ENCODE peak calls at places on chromosomes 16 and 17, in ten cellular contexts. N is fibroblast of the aortic adventitia, C is heart right ventricle, V is nephron progenitor cell, M is choroid plexus epithelial cell, W is pancreas, P is DND-41, K is AG10803, L is GM20000, U is omental fat pad. D is an unnamed sample.

GRCh38 chr17:79667746-79668145 is 56.9 kb upstream of the RBFOX3 start:
- DNase-seq in N (no peak), C (no peak), V (no peak), M (no peak), W (no peak), P (no peak), K (no peak), L (no peak), U (no peak), D (no peak)

GRCh38 chr17:7832431-7832830 is 1.6 kb upstream of the KDM6B start:
- DNase-seq in N (no peak), C (no peak), V (no peak), M (no peak), W (no peak), P (no peak), K (no peak), L (no peak), U (no peak), D (no peak)

GRCh38 chr16:74462361-74462760 is 41.1 kb upstream of the CLEC18B start:
- DNase-seq in N (no peak), C (no peak), V (no peak), M (no peak), W (no peak), P (no peak), K (no peak), L (no peak), U (no peak), D (no peak)

GRCh38 chr17:72053069-72053846 is 67.6 kb upstream of the SOX9 start:
- DNase-seq in N (no peak), C (no peak), V (peak), M (no peak), W (no peak), P (no peak), K (no peak), L (no peak), U (no peak), D (no peak)

GRCh38 chr16:75116081-75116910 is at the start of gene LDHD:
- DNase-seq in N (peak), C (peak), V (no peak), M (peak), W (peak), P (no peak), K (peak), L (no peak), U (no peak), D (no peak)

GRCh38 chr17:56593073-56593740 is at the start of gene NOG:
- DNase-seq in N (peak), C (peak), V (peak), M (peak), W (peak), P (peak), K (peak), L (peak), U (no peak), D (peak)

GRCh38 chr16:627458-628239 is 3.1 kb upstream of the WFIKKN1 start:
- DNase-seq in N (peak), C (no peak), V (no peak), M (no peak), W (peak), P (no peak), K (no peak), L (no peak), U (peak), D (no peak)

GRCh38 chr17:16940116-16940881 is 31.6 kb downstream of the TNFRSF13B start:
- DNase-seq in N (no peak), C (no peak), V (no peak), M (no peak), W (no peak), P (no peak), K (no peak), L (no peak), U (peak), D (no peak)

GRCh38 chr17:4679652-4680051 is 24.3 kb downstream of the PELP1 start:
- DNase-seq in N (peak), C (no peak), V (no peak), M (peak), W (no peak), P (no peak), K (peak), L (no peak), U (no peak), D (no peak)

GRCh38 chr17:12911241-12911640 is 106.6 kb downstream of the ELAC2 start:
- DNase-seq in N (no peak), C (no peak), V (no peak), M (peak), W (no peak), P (no peak), K (no peak), L (no peak), U (no peak), D (no peak)

GRCh38 chr17:77594416-77595209 is 363.9 kb upstream of the TNRC6C start:
- DNase-seq in N (no peak), C (no peak), V (no peak), M (no peak), W (no peak), P (peak), K (no peak), L (no peak), U (no peak), D (peak)

GRCh38 chr17:82216301-82217119 is 3.9 kb upstream of the CCDC57 start:
- DNase-seq in N (peak), C (peak), V (no peak), M (peak), W (peak), P (no peak), K (peak), L (peak), U (no peak), D (peak)

GRCh38 chr16:8355714-8356113 is 234.6 kb downstream of the TMEM114 start:
- DNase-seq in N (no peak), C (no peak), V (peak), M (no peak), W (no peak), P (no peak), K (no peak), L (no peak), U (no peak), D (no peak)

GRCh38 chr16:27892879-27893278 is 170.6 kb downstream of the GSG1L start:
- DNase-seq in N (no peak), C (no peak), V (no peak), M (peak), W (no peak), P (no peak), K (no peak), L (no peak), U (no peak), D (no peak)

GRCh38 chr16:31807086-31807485 is 66.5 kb upstream of the ZNF267 start:
- DNase-seq in N (no peak), C (no peak), V (no peak), M (no peak), W (no peak), P (no peak), K (no peak), L (no peak), U (no peak), D (no peak)

GRCh38 chr16:79716645-79717323 is 116.2 kb upstream of the MAF start:
- DNase-seq in N (peak), C (no peak), V (no peak), M (peak), W (no peak), P (no peak), K (no peak), L (no peak), U (no peak), D (no peak)

GRCh38 chr17:7186241-7186640 is 7.1 kb upstream of the ASGR1 start:
- DNase-seq in N (no peak), C (no peak), V (no peak), M (no peak), W (no peak), P (no peak), K (no peak), L (no peak), U (no peak), D (peak)

DNA sequence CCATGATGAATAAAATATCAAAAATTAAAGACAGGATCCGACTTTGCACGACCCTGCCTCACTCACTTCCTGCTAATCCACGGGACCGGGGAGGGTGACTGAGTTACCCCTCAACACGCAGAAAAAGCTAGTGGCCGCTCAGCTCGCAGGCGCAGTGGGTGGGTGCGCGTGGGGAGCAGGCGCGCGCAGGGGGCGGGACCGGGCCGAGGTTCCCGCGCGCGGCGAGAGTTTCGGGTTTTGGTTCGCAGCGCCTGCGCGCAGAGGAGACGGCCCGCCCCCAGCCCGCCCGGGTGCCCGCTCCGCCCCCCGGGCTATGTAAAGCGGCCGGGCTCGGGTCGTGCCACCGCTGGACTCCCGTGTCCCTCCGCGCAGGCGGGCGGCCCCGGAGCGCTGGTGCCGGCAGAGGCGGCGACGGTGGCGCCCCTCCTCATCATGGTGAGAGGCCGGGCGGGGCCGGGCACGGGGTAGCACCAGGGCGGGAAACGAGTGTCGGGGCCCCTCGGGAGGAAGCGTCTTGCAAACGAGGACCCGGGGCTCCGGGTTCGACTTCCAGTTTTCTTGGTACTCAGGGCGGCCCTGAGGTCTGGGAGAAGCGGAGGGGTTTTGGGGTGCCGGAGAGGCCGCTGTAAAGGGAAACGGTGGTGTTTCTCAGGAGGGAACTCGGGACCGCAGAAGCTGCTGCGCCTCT is at the start of gene CNP:
- DNase-seq in N (peak), C (peak), V (peak), M (peak), W (peak), P (peak), K (peak), L (peak), U (peak), D (peak)
- TF ChIP-seq CTCF in N (no peak), C (no peak), V (no peak), M (no peak), W (no peak), P (no peak), K (no peak), L (no peak), U (no peak), D (no peak)

GRCh38 chr17:48066656-48067055 is 18.5 kb downstream of the NFE2L1 start:
- DNase-seq in N (no peak), C (no peak), V (no peak), M (no peak), W (no peak), P (no peak), K (no peak), L (no peak), U (no peak), D (no peak)

GRCh38 chr17:48070195-48070594 is 22.0 kb downstream of the NFE2L1 start:
- DNase-seq in N (no peak), C (no peak), V (no peak), M (no peak), W (no peak), P (no peak), K (no peak), L (no peak), U (no peak), D (no peak)

GRCh38 chr17:48067245-48067644 is 19.1 kb downstream of the NFE2L1 start:
- DNase-seq in N (no peak), C (no peak), V (no peak), M (no peak), W (no peak), P (no peak), K (no peak), L (no peak), U (no peak), D (no peak)

GRCh38 chr17:48066192-48066591 is 18.0 kb downstream of the NFE2L1 start:
- DNase-seq in N (no peak), C (no peak), V (no peak), M (no peak), W (no peak), P (no peak), K (no peak), L (no peak), U (no peak), D (no peak)

DNA sequence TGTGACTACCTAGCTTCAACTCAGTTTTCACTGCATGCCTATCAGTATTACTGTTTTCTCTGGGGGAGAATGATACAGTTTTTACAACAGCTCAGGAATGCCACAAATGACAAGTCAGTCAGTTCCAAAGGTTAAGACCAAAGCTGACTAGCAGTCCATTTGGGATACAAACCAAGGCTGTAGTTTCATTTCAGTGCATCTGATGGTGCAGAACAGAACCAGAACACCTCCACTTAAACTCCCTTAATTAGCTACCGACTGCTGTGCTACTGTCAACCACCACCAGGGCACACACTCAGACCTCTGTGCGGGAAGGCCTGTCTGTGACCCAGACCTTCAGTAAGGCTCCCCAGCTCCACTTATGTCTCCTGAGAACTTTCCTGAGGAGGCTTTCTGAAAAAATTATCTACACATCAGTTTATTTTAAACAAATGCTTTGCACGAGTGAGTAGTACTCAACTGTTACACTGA is 20.4 kb downstream of the NFE2L1 start:
- DNase-seq in N (peak), C (no peak), V (no peak), M (peak), W (no peak), P (no peak), K (peak), L (no peak), U (no peak), D (peak)
- TF ChIP-seq CTCF in N (peak), C (peak), V (peak), M (peak), W (no peak), P (peak), K (peak), L (no peak), U (no peak), D (peak)

GRCh38 chr16:88630433-88630832 is 7.9 kb upstream of the IL17C start:
- DNase-seq in N (no peak), C (no peak), V (no peak), M (no peak), W (no peak), P (no peak), K (no peak), L (no peak), U (no peak), D (no peak)

GRCh38 chr16:88626646-88627045 is 11.7 kb upstream of the IL17C start:
- DNase-seq in N (no peak), C (no peak), V (no peak), M (no peak), W (no peak), P (no peak), K (no peak), L (no peak), U (no peak), D (no peak)

GRCh38 chr16:88627531-88628411 is 10.6 kb upstream of the IL17C start:
- DNase-seq in N (no peak), C (no peak), V (no peak), M (no peak), W (no peak), P (no peak), K (no peak), L (no peak), U (no peak), D (no peak)

GRCh38 chr16:88629835-88630234 is 8.5 kb upstream of the IL17C start:
- DNase-seq in N (no peak), C (no peak), V (no peak), M (no peak), W (no peak), P (no peak), K (no peak), L (no peak), U (no peak), D (no peak)

DNA sequence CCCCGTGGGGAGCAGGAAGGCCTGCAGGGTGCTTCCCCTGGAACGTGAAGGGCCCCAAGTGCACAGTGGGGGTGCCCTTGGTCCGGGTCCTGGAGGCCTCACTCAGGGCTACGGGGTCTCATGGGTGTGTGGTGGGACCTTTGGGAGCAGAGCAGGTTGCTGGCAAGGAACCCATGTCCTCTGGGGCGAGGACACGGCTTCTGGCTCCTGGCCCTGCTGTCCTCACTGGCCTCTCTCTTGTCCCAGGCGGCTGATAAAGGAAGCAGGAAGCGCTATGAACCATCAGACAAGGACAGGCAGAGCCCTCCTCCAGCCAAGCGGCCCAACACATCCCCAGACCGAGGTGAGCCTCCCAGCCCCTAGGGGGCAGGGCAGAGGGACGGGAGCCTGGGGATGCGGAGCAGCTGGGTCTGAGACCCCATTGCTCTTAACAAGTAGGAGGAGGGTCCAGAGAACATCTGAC is 9.8 kb upstream of the IL17C start:
- DNase-seq in N (no peak), C (peak), V (peak), M (peak), W (no peak), P (peak), K (no peak), L (no peak), U (no peak), D (no peak)
- TF ChIP-seq CTCF in N (peak), C (peak), V (peak), M (peak), W (no peak), P (peak), K (peak), L (peak), U (no peak), D (peak)

GRCh38 chr16:67456383-67457140 is 24.4 kb downstream of the ATP6V0D1 start:
- DNase-seq in N (peak), C (peak), V (no peak), M (peak), W (peak), P (no peak), K (peak), L (no peak), U (no peak), D (no peak)
- TF ChIP-seq CTCF in N (peak), C (peak), V (peak), M (peak), W (peak), P (peak), K (peak), L (no peak), U (no peak), D (peak)

DNA sequence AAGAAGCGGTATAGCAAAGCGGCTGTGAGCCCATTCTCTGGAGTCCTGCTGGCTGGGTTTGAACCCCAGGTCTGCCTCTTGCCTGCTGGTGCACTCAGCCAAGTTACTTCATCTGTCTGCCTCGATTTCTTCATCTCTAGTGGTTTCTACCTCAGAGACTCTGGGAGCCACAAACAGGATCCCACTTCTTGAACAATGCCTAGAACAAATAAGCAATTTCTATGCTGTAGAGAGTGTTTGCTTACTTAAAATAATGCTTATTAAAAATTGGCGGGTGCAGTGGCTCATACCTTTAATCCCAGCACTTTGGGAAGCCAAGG is 75.5 kb downstream of the CMIP start:
- DNase-seq in N (no peak), C (no peak), V (no peak), M (no peak), W (no peak), P (no peak), K (no peak), L (no peak), U (no peak), D (no peak)
- TF ChIP-seq CTCF in N (no peak), C (no peak), V (no peak), M (no peak), W (no peak), P (no peak), K (no peak), L (no peak), U (no peak), D (no peak)

D was measured in activated CD8-positive, alpha-beta T cell treated with anti-CD3 and anti-CD28 coated beads for 36 hours.